ENCODE peak calls at places on chromosome 2, in five cellular contexts. V is CD4-positive, alpha-beta T cell; O is C1 segment of cervical spinal cord; G is Caco-2; W is neural crest cell. P is an unnamed sample.

GRCh38 chr2:150495993-150496627 is 8.6 kb upstream of the RND3 start:
- DNase-seq in V (no peak), O (no peak), G (no peak), W (no peak), P (no peak)

GRCh38 chr2:168359082-168359481 is 97.0 kb upstream of the CERS6 start:
- DNase-seq in V (no peak), O (no peak), G (no peak), W (no peak), P (no peak)

GRCh38 chr2:157486596-157487270 is 42.8 kb upstream of the CYTIP start:
- DNase-seq in V (no peak), O (no peak), G (no peak), W (no peak), P (no peak)

GRCh38 chr2:30940805-30941204 is 133.6 kb upstream of the CAPN13 start:
- DNase-seq in V (no peak), O (no peak), G (no peak), W (no peak), P (no peak)

GRCh38 chr2:73862987-73863386 is 29.8 kb upstream of the ACTG2 start:
- DNase-seq in V (no peak), O (no peak), G (no peak), W (no peak), P (no peak)

GRCh38 chr2:204177977-204178522 is 241.5 kb downstream of the ICOS start:
- DNase-seq in V (peak; percentile 48), O (no peak), G (peak; percentile 44), W (peak; percentile 24), P (no peak)

GRCh38 chr2:219122197-219122965 is 38.2 kb downstream of the NHEJ1 start:
- DNase-seq in V (no peak), O (no peak), G (no peak), W (no peak), P (no peak)

GRCh38 chr2:63581266-63581961 is 6.9 kb downstream of the WDPCP start:
- DNase-seq in V (no peak), O (no peak), G (no peak), W (no peak), P (peak; percentile 36)

GRCh38 chr2:17398770-17399169 is 119.5 kb downstream of the RAD51AP2 start:
- DNase-seq in V (no peak), O (no peak), G (no peak), W (no peak), P (no peak)

GRCh38 chr2:191264647-191265079 is 19.5 kb downstream of the MYO1B start:
- DNase-seq in V (no peak), O (no peak), G (no peak), W (no peak), P (no peak)

GRCh38 chr2:27378096-27378808 is 2.3 kb downstream of the ZNF513 start:
- DNase-seq in V (no peak), O (no peak), G (no peak), W (no peak), P (no peak)